ENCODE peak calls at places on chromosomes 3 and 15, in seven cellular contexts. One of them, this sample, is unnamed.

GRCh38 chr15:76983588-76984379 is 11.1 kb upstream of the PSTPIP1 start:
- DNase-seq in HS-27A: no peak
- DNase-seq in activated CD4-positive, alpha-beta T cell treated with anti-CD3 and anti-CD28 coated beads, Interleukin-2, amount 10 ng/mL, durations not matched to agents 24 days and 14 days: no peak
- DNase-seq in H4: no peak
- DNase-seq in left ventricle myocardium superior: no peak
- DNase-seq in head of caudate nucleus: no peak
- DNase-seq in ovary: no peak
- DNase-seq in this sample: no peak

GRCh38 chr3:74435631-74436030 is 178.8 kb downstream of the CNTN3 start:
- DNase-seq in HS-27A: no peak
- DNase-seq in activated CD4-positive, alpha-beta T cell treated with anti-CD3 and anti-CD28 coated beads, Interleukin-2, amount 10 ng/mL, durations not matched to agents 24 days and 14 days: no peak
- DNase-seq in H4: no peak
- DNase-seq in left ventricle myocardium superior: no peak
- DNase-seq in head of caudate nucleus: no peak
- DNase-seq in ovary: no peak
- DNase-seq in this sample: no peak

GRCh38 chr15:70321106-70321809 is 223.5 kb upstream of the TLE3 start:
- DNase-seq in HS-27A: no peak
- DNase-seq in activated CD4-positive, alpha-beta T cell treated with anti-CD3 and anti-CD28 coated beads, Interleukin-2, amount 10 ng/mL, durations not matched to agents 24 days and 14 days: no peak
- DNase-seq in H4: no peak
- DNase-seq in left ventricle myocardium superior: no peak
- DNase-seq in head of caudate nucleus: no peak
- DNase-seq in ovary: no peak
- DNase-seq in this sample: no peak

GRCh38 chr3:163916596-163917560 is 1161.4 kb downstream of the SI start:
- DNase-seq in HS-27A: peak
- DNase-seq in activated CD4-positive, alpha-beta T cell treated with anti-CD3 and anti-CD28 coated beads, Interleukin-2, amount 10 ng/mL, durations not matched to agents 24 days and 14 days: no peak
- DNase-seq in H4: peak
- DNase-seq in left ventricle myocardium superior: no peak
- DNase-seq in head of caudate nucleus: no peak
- DNase-seq in ovary: no peak
- DNase-seq in this sample: peak

GRCh38 chr15:70275461-70276138 is 177.9 kb upstream of the TLE3 start:
- DNase-seq in HS-27A: no peak
- DNase-seq in activated CD4-positive, alpha-beta T cell treated with anti-CD3 and anti-CD28 coated beads, Interleukin-2, amount 10 ng/mL, durations not matched to agents 24 days and 14 days: no peak
- DNase-seq in H4: no peak
- DNase-seq in left ventricle myocardium superior: no peak
- DNase-seq in head of caudate nucleus: no peak
- DNase-seq in ovary: no peak
- DNase-seq in this sample: no peak

GRCh38 chr3:51708216-51708845 is 1.5 kb downstream of the GRM2 start:
- DNase-seq in HS-27A: no peak
- DNase-seq in activated CD4-positive, alpha-beta T cell treated with anti-CD3 and anti-CD28 coated beads, Interleukin-2, amount 10 ng/mL, durations not matched to agents 24 days and 14 days: no peak
- DNase-seq in H4: no peak
- DNase-seq in left ventricle myocardium superior: no peak
- DNase-seq in head of caudate nucleus: peak
- DNase-seq in ovary: no peak
- DNase-seq in this sample: no peak

GRCh38 chr3:16511561-16512434 is 1.7 kb downstream of the RFTN1 start:
- DNase-seq in HS-27A: peak
- DNase-seq in activated CD4-positive, alpha-beta T cell treated with anti-CD3 and anti-CD28 coated beads, Interleukin-2, amount 10 ng/mL, durations not matched to agents 24 days and 14 days: peak
- DNase-seq in H4: peak
- DNase-seq in left ventricle myocardium superior: peak
- DNase-seq in head of caudate nucleus: no peak
- DNase-seq in ovary: peak
- DNase-seq in this sample: no peak

GRCh38 chr15:57920916-57921315 is 144.6 kb downstream of the ALDH1A2 start:
- DNase-seq in HS-27A: no peak
- DNase-seq in activated CD4-positive, alpha-beta T cell treated with anti-CD3 and anti-CD28 coated beads, Interleukin-2, amount 10 ng/mL, durations not matched to agents 24 days and 14 days: no peak
- DNase-seq in H4: no peak
- DNase-seq in left ventricle myocardium superior: no peak
- DNase-seq in head of caudate nucleus: no peak
- DNase-seq in ovary: no peak
- DNase-seq in this sample: no peak

GRCh38 chr15:74955017-74955416 is 1.6 kb downstream of the RPP25 start:
- DNase-seq in HS-27A: no peak
- DNase-seq in activated CD4-positive, alpha-beta T cell treated with anti-CD3 and anti-CD28 coated beads, Interleukin-2, amount 10 ng/mL, durations not matched to agents 24 days and 14 days: no peak
- DNase-seq in H4: no peak
- DNase-seq in left ventricle myocardium superior: no peak
- DNase-seq in head of caudate nucleus: no peak
- DNase-seq in ovary: peak
- DNase-seq in this sample: no peak

GRCh38 chr15:42349178-42349577 is 10.1 kb upstream of the CAPN3 start:
- DNase-seq in HS-27A: no peak
- DNase-seq in activated CD4-positive, alpha-beta T cell treated with anti-CD3 and anti-CD28 coated beads, Interleukin-2, amount 10 ng/mL, durations not matched to agents 24 days and 14 days: no peak
- DNase-seq in H4: no peak
- DNase-seq in left ventricle myocardium superior: no peak
- DNase-seq in head of caudate nucleus: no peak
- DNase-seq in ovary: no peak
- DNase-seq in this sample: no peak

GRCh38 chr3:66297260-66297863 is 76.6 kb downstream of the SLC25A26 start:
- DNase-seq in HS-27A: no peak
- DNase-seq in activated CD4-positive, alpha-beta T cell treated with anti-CD3 and anti-CD28 coated beads, Interleukin-2, amount 10 ng/mL, durations not matched to agents 24 days and 14 days: no peak
- DNase-seq in H4: no peak
- DNase-seq in left ventricle myocardium superior: no peak
- DNase-seq in head of caudate nucleus: no peak
- DNase-seq in ovary: no peak
- DNase-seq in this sample: no peak

GRCh38 chr3:192571197-192571791 is 156.0 kb downstream of the FGF12 start:
- DNase-seq in HS-27A: peak
- DNase-seq in activated CD4-positive, alpha-beta T cell treated with anti-CD3 and anti-CD28 coated beads, Interleukin-2, amount 10 ng/mL, durations not matched to agents 24 days and 14 days: peak
- DNase-seq in H4: peak
- DNase-seq in left ventricle myocardium superior: peak
- DNase-seq in head of caudate nucleus: peak
- DNase-seq in ovary: peak
- DNase-seq in this sample: peak

GRCh38 chr3:47003461-47004368 is 24.2 kb downstream of the NBEAL2 start:
- DNase-seq in HS-27A: no peak
- DNase-seq in activated CD4-positive, alpha-beta T cell treated with anti-CD3 and anti-CD28 coated beads, Interleukin-2, amount 10 ng/mL, durations not matched to agents 24 days and 14 days: no peak
- DNase-seq in H4: no peak
- DNase-seq in left ventricle myocardium superior: no peak
- DNase-seq in head of caudate nucleus: peak
- DNase-seq in ovary: peak
- DNase-seq in this sample: no peak

GRCh38 chr15:32688151-32688639 is 29.6 kb upstream of the GREM1 start:
- DNase-seq in HS-27A: no peak
- DNase-seq in activated CD4-positive, alpha-beta T cell treated with anti-CD3 and anti-CD28 coated beads, Interleukin-2, amount 10 ng/mL, durations not matched to agents 24 days and 14 days: no peak
- DNase-seq in H4: peak
- DNase-seq in left ventricle myocardium superior: no peak
- DNase-seq in head of caudate nucleus: no peak
- DNase-seq in ovary: no peak
- DNase-seq in this sample: no peak

GRCh38 chr3:108838411-108838810 is 15.8 kb downstream of the TRAT1 start:
- DNase-seq in HS-27A: no peak
- DNase-seq in activated CD4-positive, alpha-beta T cell treated with anti-CD3 and anti-CD28 coated beads, Interleukin-2, amount 10 ng/mL, durations not matched to agents 24 days and 14 days: peak
- DNase-seq in H4: no peak
- DNase-seq in left ventricle myocardium superior: no peak
- DNase-seq in head of caudate nucleus: no peak
- DNase-seq in ovary: no peak
- DNase-seq in this sample: no peak

GRCh38 chr3:171566803-171567422 is 106.7 kb upstream of the TNIK start:
- DNase-seq in HS-27A: no peak
- DNase-seq in activated CD4-positive, alpha-beta T cell treated with anti-CD3 and anti-CD28 coated beads, Interleukin-2, amount 10 ng/mL, durations not matched to agents 24 days and 14 days: peak
- DNase-seq in H4: peak
- DNase-seq in left ventricle myocardium superior: no peak
- DNase-seq in head of caudate nucleus: no peak
- DNase-seq in ovary: no peak
- DNase-seq in this sample: peak

GRCh38 chr3:14391033-14391432 is 11.4 kb upstream of the SLC6A6 start:
- DNase-seq in HS-27A: no peak
- DNase-seq in activated CD4-positive, alpha-beta T cell treated with anti-CD3 and anti-CD28 coated beads, Interleukin-2, amount 10 ng/mL, durations not matched to agents 24 days and 14 days: no peak
- DNase-seq in H4: no peak
- DNase-seq in left ventricle myocardium superior: peak
- DNase-seq in head of caudate nucleus: no peak
- DNase-seq in ovary: peak
- DNase-seq in this sample: peak

GRCh38 chr15:66109826-66110225 is 143.7 kb downstream of the MEGF11 start:
- DNase-seq in HS-27A: no peak
- DNase-seq in activated CD4-positive, alpha-beta T cell treated with anti-CD3 and anti-CD28 coated beads, Interleukin-2, amount 10 ng/mL, durations not matched to agents 24 days and 14 days: no peak
- DNase-seq in H4: no peak
- DNase-seq in left ventricle myocardium superior: no peak
- DNase-seq in head of caudate nucleus: no peak
- DNase-seq in ovary: no peak
- DNase-seq in this sample: no peak

GRCh38 chr3:171125010-171125409 is 98.5 kb upstream of the SLC2A2 start:
- DNase-seq in HS-27A: no peak
- DNase-seq in activated CD4-positive, alpha-beta T cell treated with anti-CD3 and anti-CD28 coated beads, Interleukin-2, amount 10 ng/mL, durations not matched to agents 24 days and 14 days: no peak
- DNase-seq in H4: no peak
- DNase-seq in left ventricle myocardium superior: no peak
- DNase-seq in head of caudate nucleus: no peak
- DNase-seq in ovary: no peak
- DNase-seq in this sample: no peak

GRCh38 chr3:36124118-36124796 is 256.0 kb upstream of the STAC start:
- DNase-seq in HS-27A: peak
- DNase-seq in activated CD4-positive, alpha-beta T cell treated with anti-CD3 and anti-CD28 coated beads, Interleukin-2, amount 10 ng/mL, durations not matched to agents 24 days and 14 days: no peak
- DNase-seq in H4: peak
- DNase-seq in left ventricle myocardium superior: no peak
- DNase-seq in head of caudate nucleus: no peak
- DNase-seq in ovary: no peak
- DNase-seq in this sample: peak

GRCh38 chr3:11391930-11392688 is 119.9 kb downstream of the ATG7 start:
- DNase-seq in HS-27A: peak
- DNase-seq in activated CD4-positive, alpha-beta T cell treated with anti-CD3 and anti-CD28 coated beads, Interleukin-2, amount 10 ng/mL, durations not matched to agents 24 days and 14 days: no peak
- DNase-seq in H4: peak
- DNase-seq in left ventricle myocardium superior: no peak
- DNase-seq in head of caudate nucleus: no peak
- DNase-seq in ovary: no peak
- DNase-seq in this sample: no peak

GRCh38 chr15:36753173-36753572 is 173.7 kb downstream of the CDIN1 start:
- DNase-seq in HS-27A: no peak
- DNase-seq in activated CD4-positive, alpha-beta T cell treated with anti-CD3 and anti-CD28 coated beads, Interleukin-2, amount 10 ng/mL, durations not matched to agents 24 days and 14 days: no peak
- DNase-seq in H4: no peak
- DNase-seq in left ventricle myocardium superior: no peak
- DNase-seq in head of caudate nucleus: no peak
- DNase-seq in ovary: no peak
- DNase-seq in this sample: no peak

GRCh38 chr3:96192951-96193350 is 621.4 kb upstream of the EPHA6 start:
- DNase-seq in HS-27A: no peak
- DNase-seq in activated CD4-positive, alpha-beta T cell treated with anti-CD3 and anti-CD28 coated beads, Interleukin-2, amount 10 ng/mL, durations not matched to agents 24 days and 14 days: no peak
- DNase-seq in H4: peak
- DNase-seq in left ventricle myocardium superior: no peak
- DNase-seq in head of caudate nucleus: no peak
- DNase-seq in ovary: no peak
- DNase-seq in this sample: no peak

GRCh38 chr3:79167651-79168416 is 600.0 kb downstream of the ROBO1 start:
- DNase-seq in HS-27A: peak
- DNase-seq in activated CD4-positive, alpha-beta T cell treated with anti-CD3 and anti-CD28 coated beads, Interleukin-2, amount 10 ng/mL, durations not matched to agents 24 days and 14 days: no peak
- DNase-seq in H4: peak
- DNase-seq in left ventricle myocardium superior: no peak
- DNase-seq in head of caudate nucleus: no peak
- DNase-seq in ovary: no peak
- DNase-seq in this sample: no peak

GRCh38 chr3:15500107-15500724 is 21.3 kb downstream of the COLQ start:
- DNase-seq in HS-27A: no peak
- DNase-seq in activated CD4-positive, alpha-beta T cell treated with anti-CD3 and anti-CD28 coated beads, Interleukin-2, amount 10 ng/mL, durations not matched to agents 24 days and 14 days: no peak
- DNase-seq in H4: no peak
- DNase-seq in left ventricle myocardium superior: no peak
- DNase-seq in head of caudate nucleus: no peak
- DNase-seq in ovary: no peak
- DNase-seq in this sample: peak

GRCh38 chr3:196757876-196758739 is 18.5 kb downstream of the PAK2 start:
- DNase-seq in HS-27A: no peak
- DNase-seq in activated CD4-positive, alpha-beta T cell treated with anti-CD3 and anti-CD28 coated beads, Interleukin-2, amount 10 ng/mL, durations not matched to agents 24 days and 14 days: no peak
- DNase-seq in H4: no peak
- DNase-seq in left ventricle myocardium superior: no peak
- DNase-seq in head of caudate nucleus: no peak
- DNase-seq in ovary: no peak
- DNase-seq in this sample: no peak

GRCh38 chr3:108099203-108099602 is 8.4 kb upstream of the CD47 start:
- DNase-seq in HS-27A: no peak
- DNase-seq in activated CD4-positive, alpha-beta T cell treated with anti-CD3 and anti-CD28 coated beads, Interleukin-2, amount 10 ng/mL, durations not matched to agents 24 days and 14 days: no peak
- DNase-seq in H4: no peak
- DNase-seq in left ventricle myocardium superior: no peak
- DNase-seq in head of caudate nucleus: no peak
- DNase-seq in ovary: no peak
- DNase-seq in this sample: peak

GRCh38 chr3:58102976-58103447 is 94.8 kb downstream of the FLNB start:
- DNase-seq in HS-27A: no peak
- DNase-seq in activated CD4-positive, alpha-beta T cell treated with anti-CD3 and anti-CD28 coated beads, Interleukin-2, amount 10 ng/mL, durations not matched to agents 24 days and 14 days: no peak
- DNase-seq in H4: no peak
- DNase-seq in left ventricle myocardium superior: no peak
- DNase-seq in head of caudate nucleus: no peak
- DNase-seq in ovary: peak
- DNase-seq in this sample: no peak

GRCh38 chr15:81410318-81410753 is 36.3 kb upstream of the TMC3 start:
- DNase-seq in HS-27A: peak
- DNase-seq in activated CD4-positive, alpha-beta T cell treated with anti-CD3 and anti-CD28 coated beads, Interleukin-2, amount 10 ng/mL, durations not matched to agents 24 days and 14 days: peak
- DNase-seq in H4: peak
- DNase-seq in left ventricle myocardium superior: peak
- DNase-seq in head of caudate nucleus: no peak
- DNase-seq in ovary: peak
- DNase-seq in this sample: peak

GRCh38 chr3:31077021-31077601 is 182.7 kb upstream of the GADL1 start:
- DNase-seq in HS-27A: peak
- DNase-seq in activated CD4-positive, alpha-beta T cell treated with anti-CD3 and anti-CD28 coated beads, Interleukin-2, amount 10 ng/mL, durations not matched to agents 24 days and 14 days: peak
- DNase-seq in H4: peak
- DNase-seq in left ventricle myocardium superior: no peak
- DNase-seq in head of caudate nucleus: no peak
- DNase-seq in ovary: no peak
- DNase-seq in this sample: peak

GRCh38 chr15:99151156-99151555 is 46.3 kb downstream of the SYNM start:
- DNase-seq in HS-27A: no peak
- DNase-seq in activated CD4-positive, alpha-beta T cell treated with anti-CD3 and anti-CD28 coated beads, Interleukin-2, amount 10 ng/mL, durations not matched to agents 24 days and 14 days: no peak
- DNase-seq in H4: no peak
- DNase-seq in left ventricle myocardium superior: no peak
- DNase-seq in head of caudate nucleus: no peak
- DNase-seq in ovary: no peak
- DNase-seq in this sample: no peak

GRCh38 chr15:65097651-65098263 is 17.2 kb downstream of the UBAP1L start:
- DNase-seq in HS-27A: no peak
- DNase-seq in activated CD4-positive, alpha-beta T cell treated with anti-CD3 and anti-CD28 coated beads, Interleukin-2, amount 10 ng/mL, durations not matched to agents 24 days and 14 days: no peak
- DNase-seq in H4: no peak
- DNase-seq in left ventricle myocardium superior: no peak
- DNase-seq in head of caudate nucleus: no peak
- DNase-seq in ovary: no peak
- DNase-seq in this sample: no peak

GRCh38 chr3:127377801-127378442 is 90.1 kb upstream of the PRR20G start:
- DNase-seq in HS-27A: no peak
- DNase-seq in activated CD4-positive, alpha-beta T cell treated with anti-CD3 and anti-CD28 coated beads, Interleukin-2, amount 10 ng/mL, durations not matched to agents 24 days and 14 days: no peak
- DNase-seq in H4: no peak
- DNase-seq in left ventricle myocardium superior: no peak
- DNase-seq in head of caudate nucleus: no peak
- DNase-seq in ovary: no peak
- DNase-seq in this sample: no peak

GRCh38 chr3:34111361-34111760 is 312.9 kb downstream of the PDCD6IP start:
- DNase-seq in HS-27A: no peak
- DNase-seq in activated CD4-positive, alpha-beta T cell treated with anti-CD3 and anti-CD28 coated beads, Interleukin-2, amount 10 ng/mL, durations not matched to agents 24 days and 14 days: no peak
- DNase-seq in H4: no peak
- DNase-seq in left ventricle myocardium superior: no peak
- DNase-seq in head of caudate nucleus: no peak
- DNase-seq in ovary: no peak
- DNase-seq in this sample: no peak

GRCh38 chr15:60869851-60870250 is 359.3 kb downstream of the RORA start:
- DNase-seq in HS-27A: no peak
- DNase-seq in activated CD4-positive, alpha-beta T cell treated with anti-CD3 and anti-CD28 coated beads, Interleukin-2, amount 10 ng/mL, durations not matched to agents 24 days and 14 days: no peak
- DNase-seq in H4: no peak
- DNase-seq in left ventricle myocardium superior: no peak
- DNase-seq in head of caudate nucleus: no peak
- DNase-seq in ovary: no peak
- DNase-seq in this sample: no peak